ENCODE peak calls at places on chromosomes 16 and 17, in seven cellular contexts. U is A549, X is psoas muscle, D is neural progenitor cell, G is Peyer's patch, A is ovary, H is colonic mucosa. F is an unnamed sample. For H3K4me1, the result is how much of the 10 kb centered on the place peaks cover.

GRCh38 chr17:37490638-37491614 is 1.2 kb downstream of the DUSP14 start:
- DNase-seq in U (peak), X (peak), D (peak), G (no peak), A (peak), H (peak), F (peak)

GRCh38 chr17:5485270-5486205 is at the start of gene DERL2:
- DNase-seq in U (peak), X (no peak), D (peak), G (no peak), A (no peak), H (peak), F (no peak)

GRCh38 chr16:78490847-78491246 is 391.4 kb downstream of the WWOX start:
- DNase-seq in U (no peak), X (peak), D (no peak), G (no peak), A (no peak), H (no peak), F (no peak)

GRCh38 chr16:85465328-85466307 is 147.5 kb upstream of the GSE1 start:
- DNase-seq in U (no peak), X (peak), D (no peak), G (no peak), A (peak), H (no peak), F (peak)

GRCh38 chr17:43936434-43936833 is 5.8 kb downstream of the PPY start:
- DNase-seq in U (no peak), X (no peak), D (no peak), G (no peak), A (no peak), H (no peak), F (no peak)

GRCh38 chr16:54253118-54253517 is 33.5 kb downstream of the IRX3 start:
- DNase-seq in U (no peak), X (no peak), D (no peak), G (no peak), A (no peak), H (no peak), F (no peak)

GRCh38 chr16:28293589-28293935 is 1.2 kb downstream of the SBK1 start:
- DNase-seq in U (no peak), X (no peak), D (no peak), G (no peak), A (no peak), H (no peak), F (no peak)

GRCh38 chr17:44209786-44210341 is 9.6 kb downstream of the UBTF start:
- DNase-seq in U (no peak), X (no peak), D (no peak), G (no peak), A (no peak), H (no peak), F (no peak)

GRCh38 chr16:56732832-56733231 is 2.9 kb downstream of the NUP93 start:
- DNase-seq in U (no peak), X (no peak), D (no peak), G (no peak), A (no peak), H (no peak), F (no peak)

GRCh38 chr17:28160610-28161009 is 118.1 kb downstream of the NLK start:
- DNase-seq in U (no peak), X (no peak), D (no peak), G (no peak), A (no peak), H (no peak), F (no peak)

GRCh38 chr17:28169621-28170349 is 127.3 kb downstream of the NLK start:
- DNase-seq in U (no peak), X (no peak), D (no peak), G (no peak), A (no peak), H (no peak), F (no peak)

GRCh38 chr17:28170771-28171170 is 128.3 kb downstream of the NLK start:
- DNase-seq in U (no peak), X (no peak), D (no peak), G (no peak), A (no peak), H (no peak), F (no peak)

DNA sequence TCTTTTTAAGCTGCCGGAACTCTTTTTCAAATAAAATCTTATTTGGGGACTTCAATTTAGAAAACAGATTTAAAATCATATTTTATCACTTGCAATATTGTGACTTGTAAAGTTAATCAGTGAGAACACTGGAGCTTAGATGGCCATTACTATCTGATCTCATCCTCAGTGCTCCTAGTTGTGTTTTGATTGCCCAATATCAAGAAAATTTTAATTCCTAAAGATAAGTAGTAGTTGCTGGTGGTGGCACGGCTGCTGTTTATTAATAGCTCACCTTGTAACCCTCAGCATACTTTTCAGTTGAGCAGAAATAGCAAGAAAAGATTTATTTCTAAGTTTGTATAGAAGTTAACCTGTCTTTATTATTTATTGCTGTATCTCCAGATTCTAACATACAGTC is 124.0 kb downstream of the NLK start:
- DNase-seq in U (no peak), X (no peak), D (no peak), G (no peak), A (no peak), H (no peak), F (no peak)
- H3K4me1 ChIP-seq in U (under half), X (under half), D (under half), G (under half), A (under half), H (under half), F (under half)

DNA sequence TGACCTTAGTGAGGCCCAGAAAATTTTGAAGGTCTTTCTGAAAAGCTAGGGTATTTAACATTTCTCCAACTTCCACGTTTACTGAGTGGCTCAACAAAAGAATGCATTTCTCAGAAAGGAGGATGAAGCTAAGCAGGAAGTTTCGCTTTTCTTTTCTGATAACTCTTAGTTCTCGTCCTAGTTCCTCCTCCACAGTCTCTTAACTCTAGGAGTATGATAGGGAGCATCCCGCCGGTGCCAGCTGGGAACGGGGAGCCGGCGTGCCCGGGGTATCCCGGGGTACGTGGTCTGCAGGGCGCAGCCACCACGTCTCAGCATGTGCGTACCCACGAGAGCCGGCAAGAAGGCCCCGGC is 350 bp downstream of the KARS1 start:
- DNase-seq in U (no peak), X (no peak), D (no peak), G (no peak), A (no peak), H (no peak), F (no peak)
- H3K4me1 ChIP-seq in U (under half), X (half or more), D (under half), G (under half), A (under half), H (under half), F (half or more)

GRCh38 chr17:17091856-17092756 is 49.8 kb downstream of the MPRIP start:
- DNase-seq in U (no peak), X (no peak), D (peak), G (no peak), A (peak), H (no peak), F (no peak)
- H3K4me1 ChIP-seq in U (half or more), X (half or more), D (under half), G (under half), A (under half), H (under half), F (half or more)

DNA sequence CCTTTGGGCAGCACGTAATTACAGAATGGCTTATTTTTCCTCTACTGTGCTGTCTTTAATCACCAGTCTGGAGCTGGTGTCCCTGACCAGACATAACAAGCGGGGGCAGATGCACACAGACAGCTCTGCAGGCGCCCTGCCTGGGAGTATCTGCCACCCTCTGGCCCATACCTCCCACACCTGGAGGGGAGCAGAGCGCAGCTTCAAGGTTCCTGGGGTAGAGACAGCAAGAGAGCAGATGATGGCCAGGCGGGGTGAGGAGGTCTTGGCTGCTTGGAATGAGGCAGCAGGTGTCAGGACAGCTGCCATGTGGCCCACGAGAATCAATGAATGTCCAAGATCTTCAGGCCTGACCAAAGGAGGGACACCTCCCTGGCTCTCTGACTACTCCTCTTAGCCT is 23.8 kb downstream of the TMEM94 start:
- DNase-seq in U (no peak), X (no peak), D (no peak), G (no peak), A (no peak), H (no peak), F (no peak)
- H3K4me1 ChIP-seq in U (under half), X (half or more), D (under half), G (under half), A (under half), H (under half), F (half or more)

GRCh38 chr17:57539528-57540301 is 205.4 kb downstream of the CCDC182 start:
- DNase-seq in U (no peak), X (no peak), D (no peak), G (no peak), A (no peak), H (no peak), F (no peak)
- H3K4me1 ChIP-seq in U (half or more), X (half or more), D (half or more), G (under half), A (under half), H (under half), F (under half)

GRCh38 chr17:29616300-29617048 is 6.2 kb downstream of the CORO6 start:
- DNase-seq in U (no peak), X (no peak), D (no peak), G (no peak), A (peak), H (no peak), F (no peak)
- H3K4me1 ChIP-seq in U (under half), X (half or more), D (under half), G (under half), A (under half), H (under half), F (under half)

GRCh38 chr17:81994593-81995462 is 17.4 kb downstream of the ASPSCR1 start:
- DNase-seq in U (no peak), X (peak), D (no peak), G (no peak), A (no peak), H (no peak), F (no peak)
- H3K4me1 ChIP-seq in U (under half), X (under half), D (under half), G (under half), A (under half), H (under half), F (under half)

GRCh38 chr16:58435779-58436178 is 43.5 kb downstream of the GINS3 start:
- DNase-seq in U (no peak), X (no peak), D (no peak), G (no peak), A (no peak), H (no peak), F (no peak)
- H3K4me1 ChIP-seq in U (under half), X (under half), D (under half), G (under half), A (under half), H (under half), F (under half)

GRCh38 chr16:23952128-23953041 is 116.6 kb downstream of the PRKCB start:
- DNase-seq in U (no peak), X (no peak), D (peak), G (no peak), A (no peak), H (peak), F (no peak)
- H3K4me1 ChIP-seq in U (under half), X (under half), D (under half), G (under half), A (under half), H (under half), F (under half)

GRCh38 chr16:89567656-89568594 is 7.4 kb downstream of the RPL13 start:
- DNase-seq in U (no peak), X (no peak), D (no peak), G (no peak), A (no peak), H (no peak), F (no peak)

GRCh38 chr16:89565256-89565505 is 4.7 kb downstream of the RPL13 start:
- DNase-seq in U (peak), X (no peak), D (no peak), G (no peak), A (no peak), H (peak), F (no peak)

GRCh38 chr16:89563639-89564392 is 3.3 kb downstream of the RPL13 start:
- DNase-seq in U (no peak), X (no peak), D (no peak), G (no peak), A (no peak), H (no peak), F (no peak)

GRCh38 chr16:89564476-89565255 is 4.2 kb downstream of the RPL13 start:
- DNase-seq in U (no peak), X (no peak), D (peak), G (no peak), A (no peak), H (peak), F (no peak)

GRCh38 chr16:89565506-89566372 is 5.3 kb downstream of the RPL13 start:
- DNase-seq in U (peak), X (peak), D (peak), G (peak), A (peak), H (peak), F (no peak)
- H3K4me1 ChIP-seq in U (under half), X (under half), D (under half), G (under half), A (under half), H (under half), F (under half)

F was measured in right atrium auricular region.